ENCODE peak calls at places on chromosomes 4 and X, in five cellular contexts. F is lower lobe of right lung, E is A673, D is stomach, B is PC-9. I is an unnamed sample.

GRCh38 chr4:170674176-170674575 is 584.4 kb upstream of the AADAT start:
- DNase-seq in E (no peak), D (no peak), F (no peak), B (no peak), I (no peak)

GRCh38 chr4:140187316-140187695 is 33.3 kb upstream of the MAML3 start:
- DNase-seq in B (no peak), D (no peak), E (no peak), F (no peak), I (no peak)

GRCh38 chr4:179112441-179113170 is 1670.4 kb upstream of the AGA start:
- DNase-seq in E (no peak), D (no peak), B (no peak), F (no peak), I (no peak)

GRCh38 chrX:37921758-37922157 is 74.4 kb upstream of the DYNLT3 start:
- DNase-seq in B (no peak), F (no peak), E (peak; percentile 85), D (no peak), I (no peak)

GRCh38 chr4:77819409-77819835 is 254 bp upstream of the CNOT6L start:
- DNase-seq in B (no peak), E (peak; percentile 10), D (no peak), F (no peak), I (peak; percentile 57)

GRCh38 chr4:51909236-51909703 is 66.3 kb downstream of the DCUN1D4 start:
- DNase-seq in F (no peak), B (no peak), D (peak; percentile 74), E (no peak), I (peak; percentile 63)

GRCh38 chr4:1414831-1415680 is 8.8 kb upstream of the NKX1-1 start:
- DNase-seq in B (no peak), D (peak; percentile 21), E (no peak), F (peak; percentile 32), I (peak; percentile 50)

GRCh38 chr4:30720656-30721352 is 635 bp downstream of the PCDH7 start:
- DNase-seq in F (no peak), B (no peak), E (peak; percentile 68), D (no peak), I (peak; percentile 63)

GRCh38 chr4:85423414-85423813 is 51.5 kb upstream of the ARHGAP24 start:
- DNase-seq in B (peak; percentile 38), F (no peak), E (no peak), D (no peak), I (no peak)

GRCh38 chrX:154019061-154019621 is 561 bp downstream of the IRAK1 start:
- DNase-seq in E (no peak), F (no peak), D (no peak), B (no peak), I (no peak)

GRCh38 chr4:23654791-23655190 is 235.1 kb downstream of the PPARGC1A start:
- DNase-seq in B (no peak), E (no peak), F (no peak), D (no peak), I (no peak)

GRCh38 chr4:8096690-8097061 is 61.9 kb downstream of the ABLIM2 start:
- DNase-seq in D (no peak), F (no peak), E (no peak), B (no peak), I (no peak)

GRCh38 chr4:8097721-8098345 is 60.8 kb downstream of the ABLIM2 start:
- DNase-seq in E (no peak), D (no peak), B (no peak), F (no peak), I (no peak)

GRCh38 chr4:8097141-8097541 is 61.5 kb downstream of the ABLIM2 start:
- DNase-seq in F (no peak), E (no peak), B (no peak), D (no peak), I (no peak)

GRCh38 chr4:8098506-8098905 is 60.1 kb downstream of the ABLIM2 start:
- DNase-seq in E (no peak), B (no peak), D (no peak), F (no peak), I (no peak)

DNA sequence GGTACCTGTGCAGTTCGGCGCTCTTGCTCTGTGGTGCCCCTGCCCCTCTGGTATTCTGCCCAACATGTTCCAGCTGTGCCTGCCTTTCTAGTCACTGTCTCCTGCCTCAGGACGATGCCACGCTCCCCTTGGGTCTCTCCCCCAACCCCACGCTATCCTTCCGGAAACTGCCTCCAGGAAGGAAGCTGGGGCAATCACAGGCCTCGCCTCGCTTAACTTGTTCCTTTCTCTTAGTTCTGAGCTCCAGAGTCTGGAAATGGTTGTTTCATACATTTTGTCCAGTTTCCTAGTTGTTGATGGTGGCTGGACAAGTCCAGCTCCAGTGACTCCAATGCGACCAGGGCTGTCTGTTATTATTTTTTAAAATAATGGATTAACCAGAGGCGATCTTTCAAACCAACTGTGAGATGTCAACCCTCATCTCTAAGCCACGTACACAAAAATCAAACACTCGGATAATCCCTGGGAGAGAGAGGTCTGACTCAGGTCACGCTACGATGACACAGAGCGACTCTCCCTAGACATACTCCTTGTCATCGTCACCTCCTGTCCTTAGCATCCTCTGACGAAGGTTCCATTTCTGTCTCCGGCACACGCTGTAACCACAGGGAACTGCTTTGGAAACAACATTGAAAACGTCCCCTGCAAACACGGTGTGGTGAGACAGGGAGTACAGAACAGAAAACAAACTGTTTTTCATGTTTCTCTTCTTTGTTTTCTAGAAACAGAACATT is 62.5 kb downstream of the ABLIM2 start:
- DNase-seq in B (no peak), E (no peak), D (no peak), F (no peak), I (no peak)
- H3K4me1 ChIP-seq in B (no peaks in the 10 kb centered on the region), E (no peaks in the 10 kb centered on the region), D (no peaks in the 10 kb centered on the region), F (peaks cover 6% of the 10 kb centered on the region), I (no peaks in the 10 kb centered on the region)

DNA sequence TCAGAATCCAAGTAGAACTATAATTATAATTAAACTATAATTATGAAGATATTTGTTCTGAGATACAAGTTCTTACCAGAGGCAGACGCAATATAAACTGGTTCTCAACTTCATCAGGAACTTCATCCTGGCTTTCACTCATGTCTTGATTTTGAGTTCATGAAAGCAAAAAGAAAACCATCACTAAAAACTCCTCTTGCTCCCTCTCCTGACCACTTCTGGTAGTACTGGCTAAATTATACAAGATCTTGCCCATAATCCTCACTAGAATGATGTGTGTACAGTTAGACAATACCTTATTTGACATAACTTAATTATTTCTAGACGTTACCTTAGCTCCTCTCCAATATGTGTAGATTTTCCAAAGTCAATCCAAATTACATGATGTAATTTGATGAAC is 3.7 kb downstream of the TAF7L start:
- DNase-seq in F (no peak), E (peak; percentile 58), D (no peak), B (no peak), I (no peak)
- TF ChIP-seq CTCF in F (peak; percentile 44), E (peak; percentile 68), D (no peak), B (peak; percentile 68), I (peak; percentile 15)

DNA sequence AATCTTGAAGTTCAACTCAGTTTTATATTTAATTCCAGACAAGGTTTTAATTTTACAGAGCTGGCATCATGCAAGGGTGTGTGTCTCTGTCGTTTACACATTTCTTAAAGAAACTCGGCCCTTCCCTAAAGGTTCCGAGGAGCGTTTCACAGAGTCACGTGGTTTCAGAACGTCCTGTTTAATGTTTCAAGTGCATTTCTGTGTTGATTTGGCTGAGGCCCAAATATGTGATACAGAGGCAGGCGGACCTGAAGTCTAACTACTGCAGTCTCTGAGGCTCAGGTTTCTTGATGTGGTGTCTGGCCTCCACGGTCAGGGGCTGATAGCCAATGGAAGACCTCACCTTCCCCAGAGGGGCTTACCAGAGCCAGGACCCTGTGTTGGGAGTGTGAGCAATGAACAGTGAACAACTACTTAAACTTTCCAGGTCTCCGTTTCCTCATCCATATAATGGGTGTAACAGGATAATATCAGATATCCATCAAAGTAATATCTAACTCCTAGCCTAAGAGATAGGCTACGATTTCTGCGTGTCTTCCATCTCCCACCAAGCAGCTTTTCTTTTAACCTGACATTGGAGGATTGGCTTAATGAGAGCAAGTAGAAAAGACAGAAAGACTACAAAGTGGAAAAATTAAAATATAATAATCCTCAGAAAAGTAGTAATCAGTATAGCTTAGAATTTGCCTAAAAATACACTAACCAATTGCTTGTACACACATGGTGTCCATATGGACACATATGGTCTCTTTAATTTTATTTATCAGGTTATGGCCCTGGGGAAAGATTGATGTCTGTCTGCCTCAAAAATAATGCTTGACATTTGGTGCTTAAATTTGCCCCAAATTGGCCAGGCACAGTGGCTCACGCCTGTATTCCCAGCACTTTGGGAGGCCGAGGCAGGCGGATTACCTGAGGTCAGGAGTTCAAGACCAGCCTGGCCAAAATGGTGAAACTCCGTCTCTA is 50.0 kb upstream of the TRIM2 start:
- DNase-seq in D (peak; percentile 29), F (no peak), E (peak; percentile 79), B (peak; percentile 65), I (no peak)
- H3K27ac ChIP-seq in D (peak overlapping the region; percentile 53), F (no peak overlapping the region), E (peak overlapping the region; percentile 69), B (no peak overlapping the region), I (peak overlapping the region; percentile 73)

DNA sequence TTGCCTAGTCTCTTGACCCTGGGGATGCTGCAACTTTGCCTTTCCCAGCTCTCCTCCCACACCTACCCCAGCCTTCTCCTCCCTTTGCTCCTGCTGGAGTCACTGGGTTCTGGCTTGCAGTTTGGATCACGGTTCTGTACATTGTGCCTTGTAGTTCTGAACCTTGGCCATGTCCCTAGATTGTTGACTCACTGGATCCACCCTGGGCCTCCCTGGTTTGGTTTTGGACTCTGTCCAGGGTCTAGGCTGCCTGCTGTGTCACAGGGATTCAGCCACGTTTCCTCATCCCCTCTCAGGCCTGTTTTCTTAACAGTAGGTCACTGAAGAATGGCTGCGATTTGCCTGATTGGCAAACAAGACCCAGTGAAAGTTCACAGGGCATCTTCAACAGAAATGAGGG is 11.5 kb upstream of the GABRE start:
- DNase-seq in E (no peak), F (no peak), D (no peak), B (peak; percentile 66), I (no peak)
- H3K4me1 ChIP-seq in E (no peaks in the 10 kb centered on the region), F (no peaks in the 10 kb centered on the region), D (no peaks in the 10 kb centered on the region), B (peaks cover 63% of the 10 kb centered on the region), I (no peaks in the 10 kb centered on the region)

DNA sequence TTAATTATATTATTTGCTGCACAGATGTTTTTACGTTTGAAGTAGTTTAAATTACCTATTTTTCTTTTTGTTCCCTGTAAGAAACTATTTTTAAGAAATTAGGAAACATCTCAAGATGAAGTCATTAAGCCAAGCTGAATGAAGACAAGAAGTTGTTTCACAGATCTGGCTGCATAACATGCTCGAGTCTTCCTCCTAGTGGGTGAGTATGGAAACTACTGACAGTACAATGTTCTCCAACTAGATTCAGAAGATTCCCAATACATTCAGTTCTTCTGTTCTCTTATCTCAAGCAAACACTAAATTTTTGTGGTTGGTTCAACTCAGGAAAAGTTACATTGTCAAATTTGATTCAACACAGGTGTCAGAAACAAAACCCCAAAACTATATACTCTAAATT is 256.8 kb upstream of the VCX start:
- DNase-seq in D (no peak), B (no peak), F (no peak), E (peak; percentile 25), I (no peak)
- TF ChIP-seq CTCF in D (no peak), B (peak; percentile 43), F (peak; percentile 35), E (peak; percentile 54), I (no peak)

DNA sequence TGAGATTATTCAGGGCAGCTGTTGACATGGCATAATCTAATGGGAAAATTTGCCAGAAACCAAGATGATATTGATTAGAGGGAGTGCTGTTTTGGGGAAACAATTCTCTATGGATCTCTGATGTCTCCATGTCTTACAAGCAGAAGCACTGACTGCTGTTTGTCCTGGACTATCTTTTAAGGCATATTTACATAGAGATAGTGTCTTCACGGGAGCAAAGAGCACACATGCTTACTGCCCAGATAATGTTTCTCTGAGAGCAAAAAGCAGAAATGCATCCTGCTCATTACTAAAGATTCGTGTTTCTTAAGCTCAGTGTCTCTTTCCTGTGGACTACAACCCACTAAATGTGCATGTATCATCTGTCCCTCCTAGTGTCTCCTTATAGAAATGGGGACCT is 41.3 kb upstream of the GLRA3 start:
- DNase-seq in E (no peak), B (no peak), D (no peak), F (no peak), I (no peak)
- H3K27ac ChIP-seq in E (no peak overlapping the region), B (no peak overlapping the region), D (no peak overlapping the region), F (no peak overlapping the region), I (no peak overlapping the region)